ENCODE peak calls at places on chromosomes 5 and 9, in four cellular contexts. One of them, this sample, is unnamed.
A peak's percentile ranks its signal among the peaks of the same experiment; 100 is the strongest.

GRCh38 chr9:72954431-72955420 is 1.9 kb upstream of the ALDH1A1 start:
- DNase-seq in tibial nerve: peak; percentile 55
- DNase-seq in fibroblast of lung: no peak
- DNase-seq in cardiac muscle cell: no peak
- DNase-seq in this sample: no peak

GRCh38 chr5:54176066-54176835 is 134.1 kb downstream of the ARL15 start:
- DNase-seq in tibial nerve: no peak
- DNase-seq in fibroblast of lung: no peak
- DNase-seq in cardiac muscle cell: no peak
- DNase-seq in this sample: no peak

GRCh38 chr9:128108784-128109709 is 18.5 kb downstream of the PTGES2 start:
- DNase-seq in tibial nerve: no peak
- DNase-seq in fibroblast of lung: no peak
- DNase-seq in cardiac muscle cell: no peak
- DNase-seq in this sample: no peak

GRCh38 chr5:59249726-59250125 is 643.8 kb downstream of the PDE4D start:
- DNase-seq in tibial nerve: no peak
- DNase-seq in fibroblast of lung: no peak
- DNase-seq in cardiac muscle cell: no peak
- DNase-seq in this sample: no peak

GRCh38 chr9:84701801-84702200 is 32.3 kb downstream of the NTRK2 start:
- DNase-seq in tibial nerve: no peak
- DNase-seq in fibroblast of lung: no peak
- DNase-seq in cardiac muscle cell: no peak
- DNase-seq in this sample: no peak

GRCh38 chr5:135266975-135267374 is 132.1 kb downstream of the MACROH2A1 start:
- DNase-seq in tibial nerve: no peak
- DNase-seq in fibroblast of lung: peak; percentile 57
- DNase-seq in cardiac muscle cell: no peak
- DNase-seq in this sample: no peak

GRCh38 chr5:133439859-133440258 is 172.5 kb downstream of the FSTL4 start:
- DNase-seq in tibial nerve: no peak
- DNase-seq in fibroblast of lung: no peak
- DNase-seq in cardiac muscle cell: no peak
- DNase-seq in this sample: no peak

GRCh38 chr9:126893079-126893478 is 21.5 kb upstream of the RALGPS1 start:
- DNase-seq in tibial nerve: no peak
- DNase-seq in fibroblast of lung: no peak
- DNase-seq in cardiac muscle cell: no peak
- DNase-seq in this sample: no peak

GRCh38 chr5:170220196-170220595 is 12.6 kb upstream of the C5orf58 start:
- DNase-seq in tibial nerve: no peak
- DNase-seq in fibroblast of lung: no peak
- DNase-seq in cardiac muscle cell: no peak
- DNase-seq in this sample: no peak

GRCh38 chr5:6812091-6812490 is 98.9 kb downstream of the TENT4A start:
- DNase-seq in tibial nerve: no peak
- DNase-seq in fibroblast of lung: no peak
- DNase-seq in cardiac muscle cell: no peak
- DNase-seq in this sample: no peak

GRCh38 chr9:131405429-131405828 is 11.5 kb downstream of the PRRC2B start:
- DNase-seq in tibial nerve: no peak
- DNase-seq in fibroblast of lung: peak; percentile 96
- DNase-seq in cardiac muscle cell: peak; percentile 78
- DNase-seq in this sample: no peak

GRCh38 chr5:6435356-6435755 is 13.3 kb upstream of the UBE2QL1 start:
- DNase-seq in tibial nerve: no peak
- DNase-seq in fibroblast of lung: no peak
- DNase-seq in cardiac muscle cell: peak; percentile 63
- DNase-seq in this sample: no peak

GRCh38 chr5:135249658-135250057 is 149.4 kb downstream of the MACROH2A1 start:
- DNase-seq in tibial nerve: no peak
- DNase-seq in fibroblast of lung: peak; percentile 47
- DNase-seq in cardiac muscle cell: no peak
- DNase-seq in this sample: no peak

GRCh38 chr9:111067472-111067871 is 29.2 kb upstream of the LPAR1 start:
- DNase-seq in tibial nerve: no peak
- DNase-seq in fibroblast of lung: no peak
- DNase-seq in cardiac muscle cell: no peak
- DNase-seq in this sample: no peak

GRCh38 chr5:135706893-135707292 is 127.6 kb upstream of the SLC25A48 start:
- DNase-seq in tibial nerve: no peak
- DNase-seq in fibroblast of lung: no peak
- DNase-seq in cardiac muscle cell: no peak
- DNase-seq in this sample: no peak

GRCh38 chr5:122877518-122877917 is 32.1 kb downstream of the SNX24 start:
- DNase-seq in tibial nerve: no peak
- DNase-seq in fibroblast of lung: no peak
- DNase-seq in cardiac muscle cell: no peak
- DNase-seq in this sample: no peak

GRCh38 chr9:122538757-122539156 is 11.7 kb upstream of the OR1N1 start:
- DNase-seq in tibial nerve: no peak
- DNase-seq in fibroblast of lung: no peak
- DNase-seq in cardiac muscle cell: no peak
- DNase-seq in this sample: no peak

GRCh38 chr9:89696780-89697179 is 92.0 kb downstream of the GADD45G start:
- DNase-seq in tibial nerve: no peak
- DNase-seq in fibroblast of lung: no peak
- DNase-seq in cardiac muscle cell: no peak
- DNase-seq in this sample: no peak

GRCh38 chr9:68631811-68632210 is 73.2 kb upstream of the PIP5K1B start:
- DNase-seq in tibial nerve: no peak
- DNase-seq in fibroblast of lung: no peak
- DNase-seq in cardiac muscle cell: no peak
- DNase-seq in this sample: no peak

GRCh38 chr5:75667586-75667985 is 49.7 kb downstream of the POC5 start:
- DNase-seq in tibial nerve: no peak
- DNase-seq in fibroblast of lung: no peak
- DNase-seq in cardiac muscle cell: no peak
- DNase-seq in this sample: no peak

GRCh38 chr5:159034083-159034824 is 65.5 kb downstream of the EBF1 start:
- DNase-seq in tibial nerve: no peak
- DNase-seq in fibroblast of lung: no peak
- DNase-seq in cardiac muscle cell: no peak
- DNase-seq in this sample: no peak

GRCh38 chr9:108776920-108777650 is 78.7 kb downstream of the ACTL7B start:
- DNase-seq in tibial nerve: no peak
- DNase-seq in fibroblast of lung: peak; percentile 89
- DNase-seq in cardiac muscle cell: no peak
- DNase-seq in this sample: no peak

GRCh38 chr5:12332480-12332879 is 428.2 kb upstream of the CTNND2 start:
- DNase-seq in tibial nerve: no peak
- DNase-seq in fibroblast of lung: no peak
- DNase-seq in cardiac muscle cell: no peak
- DNase-seq in this sample: no peak

GRCh38 chr9:1996156-1996555 is 19.0 kb upstream of the SMARCA2 start:
- DNase-seq in tibial nerve: no peak
- DNase-seq in fibroblast of lung: no peak
- DNase-seq in cardiac muscle cell: no peak
- DNase-seq in this sample: no peak

GRCh38 chr5:19806756-19807155 is 181.2 kb downstream of the CDH18 start:
- DNase-seq in tibial nerve: no peak
- DNase-seq in fibroblast of lung: no peak
- DNase-seq in cardiac muscle cell: no peak
- DNase-seq in this sample: no peak

GRCh38 chr5:139178948-139179347 is 19.2 kb downstream of the SIL1 start:
- DNase-seq in tibial nerve: no peak
- DNase-seq in fibroblast of lung: peak; percentile 60
- DNase-seq in cardiac muscle cell: peak; percentile 85
- DNase-seq in this sample: no peak

DNA sequence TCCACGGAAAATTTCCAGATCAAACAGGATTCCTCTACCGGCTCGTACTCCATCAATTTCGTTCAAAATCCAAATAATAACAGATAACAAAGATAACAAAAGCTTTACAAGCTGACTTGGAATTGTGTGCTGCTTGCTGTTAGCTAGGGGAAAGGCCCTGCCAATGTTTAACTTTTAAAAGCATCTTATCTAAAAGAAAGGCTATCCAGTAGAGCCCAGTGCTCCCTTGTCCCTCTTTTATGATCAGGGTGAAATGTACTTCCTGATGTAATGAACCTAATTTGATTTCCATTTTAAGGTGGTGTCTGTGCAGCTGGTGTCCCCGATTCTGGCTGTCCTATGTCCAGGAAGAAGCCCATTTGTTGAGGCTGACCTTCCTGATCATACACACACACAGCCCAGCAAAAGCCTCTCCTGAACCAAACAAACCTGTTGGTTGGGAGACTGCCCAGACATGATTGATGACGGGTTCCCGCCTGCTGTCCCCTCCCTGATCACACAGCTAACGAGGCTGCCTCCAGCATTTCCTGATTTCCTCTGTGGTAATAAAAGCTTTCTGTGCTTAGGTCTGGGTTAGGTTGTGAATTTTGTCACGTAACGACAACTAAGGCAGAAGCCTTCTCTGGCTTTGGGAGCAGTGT is 54.2 kb downstream of the PWWP2A start:
- DNase-seq in tibial nerve: no peak
- DNase-seq in fibroblast of lung: no peak
- DNase-seq in cardiac muscle cell: no peak
- DNase-seq in this sample: no peak
- H3K27ac ChIP-seq in tibial nerve: no peak overlapping the region
- H3K27ac ChIP-seq in fibroblast of lung: no peak overlapping the region
- H3K27ac ChIP-seq in cardiac muscle cell: peak overlapping the region; percentile 51
- H3K27ac ChIP-seq in this sample: no peak overlapping the region

DNA sequence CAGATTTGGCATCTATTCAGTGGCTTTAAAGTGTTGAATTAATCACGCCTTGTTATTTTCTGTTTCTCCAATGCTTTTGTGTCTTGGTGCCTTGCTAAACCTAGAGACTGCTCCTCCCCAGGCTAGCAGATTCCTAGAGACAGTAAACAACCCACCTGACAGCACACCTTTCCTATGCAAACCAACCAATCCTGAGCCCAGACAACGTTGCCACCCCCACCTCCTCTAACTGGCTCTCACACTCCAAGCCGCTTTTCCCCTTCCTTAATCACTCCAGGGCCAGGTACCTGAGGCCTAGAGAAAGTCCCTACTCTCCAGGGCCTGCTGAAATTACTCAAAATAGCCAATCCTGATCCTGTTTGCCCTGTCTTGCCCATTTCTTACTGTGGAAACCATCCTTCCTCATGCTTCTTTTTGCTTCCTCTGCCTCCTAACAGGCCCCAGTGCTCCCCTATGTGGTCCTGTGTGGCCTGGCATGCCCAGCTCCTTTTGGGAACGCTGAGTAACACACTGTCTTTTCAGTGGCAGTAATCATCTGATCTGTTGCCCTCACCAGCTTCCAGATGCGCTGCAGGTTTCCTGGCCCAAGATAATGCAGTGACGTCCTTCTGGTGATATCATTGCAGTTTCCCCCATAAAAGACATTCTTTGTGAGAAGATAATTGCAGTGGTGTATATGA is 53.4 kb downstream of the GAS1 start:
- DNase-seq in tibial nerve: no peak
- DNase-seq in fibroblast of lung: no peak
- DNase-seq in cardiac muscle cell: no peak
- DNase-seq in this sample: no peak
- TF ChIP-seq CTCF in tibial nerve: no peak
- TF ChIP-seq CTCF in fibroblast of lung: no peak
- TF ChIP-seq CTCF in cardiac muscle cell: peak; percentile 37
- TF ChIP-seq CTCF in this sample: no peak

DNA sequence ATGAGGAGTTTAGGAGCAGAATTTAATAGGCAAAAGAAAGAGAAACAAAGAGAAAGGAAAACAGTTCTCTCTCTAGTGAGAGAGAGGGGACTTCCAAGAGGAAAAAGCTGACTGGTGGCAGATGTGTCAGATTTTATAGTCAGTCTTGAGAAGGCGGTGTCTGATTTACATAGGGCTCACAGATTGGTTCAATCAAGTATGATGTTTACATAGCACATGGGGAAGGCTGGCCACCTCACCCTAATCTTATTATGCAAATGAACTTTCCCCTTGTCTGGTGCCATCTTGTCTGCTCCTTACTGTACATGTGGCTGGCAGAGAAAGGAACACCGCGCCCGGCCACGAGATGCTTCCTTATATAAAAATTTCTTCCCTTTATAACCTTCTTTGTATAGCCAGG is 24.7 kb downstream of the UNC13B start:
- DNase-seq in tibial nerve: no peak
- DNase-seq in fibroblast of lung: no peak
- DNase-seq in cardiac muscle cell: no peak
- DNase-seq in this sample: no peak
- H3K9me3 ChIP-seq in tibial nerve: no peaks in the 10 kb centered on the region
- H3K9me3 ChIP-seq in fibroblast of lung: no peaks in the 10 kb centered on the region
- H3K9me3 ChIP-seq in cardiac muscle cell: no peaks in the 10 kb centered on the region
- H3K9me3 ChIP-seq in this sample: peaks cover under 1% of the 10 kb centered on the region

DNA sequence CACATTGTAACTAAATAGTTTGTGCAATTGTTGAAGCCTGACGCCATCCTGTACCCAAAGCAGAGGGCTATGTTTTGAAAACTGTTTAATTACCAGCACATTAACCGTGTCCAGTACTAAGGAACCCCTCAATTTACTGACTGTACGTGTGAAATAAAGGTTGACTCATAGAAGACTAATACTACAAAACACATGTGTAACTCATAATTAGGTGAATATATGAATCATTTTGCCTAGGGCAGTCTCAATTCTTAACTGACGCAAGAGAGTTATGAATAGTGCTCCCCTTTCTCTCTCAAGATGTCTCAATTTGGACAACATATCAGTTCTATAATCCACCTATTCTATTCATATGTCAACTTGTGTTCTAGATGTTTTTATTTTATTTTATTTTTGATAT is 558.4 kb downstream of the PRDM9 start:
- DNase-seq in tibial nerve: no peak
- DNase-seq in fibroblast of lung: no peak
- DNase-seq in cardiac muscle cell: no peak
- DNase-seq in this sample: no peak
- H3K27ac ChIP-seq in tibial nerve: no peak overlapping the region
- H3K27ac ChIP-seq in fibroblast of lung: no peak overlapping the region
- H3K27ac ChIP-seq in cardiac muscle cell: no peak overlapping the region
- H3K27ac ChIP-seq in this sample: no peak overlapping the region

GRCh38 chr5:117587111-117587510 is 1012.5 kb upstream of the SEMA6A start:
- DNase-seq in tibial nerve: no peak
- DNase-seq in fibroblast of lung: no peak
- DNase-seq in cardiac muscle cell: no peak
- DNase-seq in this sample: no peak

GRCh38 chr5:117594165-117594564 is 1019.5 kb upstream of the SEMA6A start:
- DNase-seq in tibial nerve: peak; percentile 23
- DNase-seq in fibroblast of lung: no peak
- DNase-seq in cardiac muscle cell: no peak
- DNase-seq in this sample: no peak

GRCh38 chr5:117588611-117589010 is 1014.0 kb upstream of the SEMA6A start:
- DNase-seq in tibial nerve: no peak
- DNase-seq in fibroblast of lung: no peak
- DNase-seq in cardiac muscle cell: no peak
- DNase-seq in this sample: no peak

DNA sequence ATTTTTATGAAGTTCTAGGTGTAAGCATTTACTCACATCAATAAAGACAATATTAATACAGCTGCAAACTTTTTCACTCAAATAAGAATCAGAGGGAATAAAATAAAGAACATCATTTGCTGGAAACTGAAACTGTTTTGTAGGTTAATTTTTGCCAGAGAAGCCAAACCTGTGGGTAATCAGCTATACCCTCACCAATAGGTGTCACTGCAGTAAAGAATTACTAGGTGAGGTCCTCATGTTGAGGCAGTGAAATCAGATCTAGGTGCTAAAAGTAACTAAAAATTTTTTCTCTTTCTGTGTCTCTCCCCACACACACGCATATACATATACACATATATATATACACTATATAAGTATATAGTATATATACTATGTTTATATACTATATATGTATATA is 1016.3 kb upstream of the SEMA6A start:
- DNase-seq in tibial nerve: no peak
- DNase-seq in fibroblast of lung: no peak
- DNase-seq in cardiac muscle cell: peak; percentile 44
- DNase-seq in this sample: no peak
- TF ChIP-seq CTCF in tibial nerve: no peak
- TF ChIP-seq CTCF in fibroblast of lung: peak; percentile 32
- TF ChIP-seq CTCF in cardiac muscle cell: peak; percentile 36
- TF ChIP-seq CTCF in this sample: no peak